ENCODE peak calls at places on chromosomes 3 and 15, in seven cellular contexts. X is AG09309, Q is uterus, U is body of pancreas, A is BJ, Y is left lung, M is AG10803. R is an unnamed sample.

GRCh38 chr3:45325676-45326075 is 62.7 kb upstream of the LARS2 start:
- DNase-seq in Q (no peak), U (no peak), Y (no peak), M (no peak), A (no peak), X (no peak), R (no peak)

GRCh38 chr3:55622116-55622515 is 135.0 kb upstream of the WNT5A start:
- DNase-seq in A (no peak), M (peak), X (no peak), Q (no peak), U (no peak), Y (no peak), R (no peak)

GRCh38 chr3:42829083-42829627 is 19.9 kb downstream of the ACKR2 start:
- DNase-seq in Q (no peak), X (no peak), U (no peak), A (no peak), Y (no peak), M (no peak), R (no peak)

GRCh38 chr15:63456253-63456652 is 48.1 kb upstream of the USP3 start:
- DNase-seq in M (no peak), U (peak), A (no peak), X (no peak), Q (no peak), Y (no peak), R (no peak)

GRCh38 chr15:90160781-90161727 is 40.1 kb upstream of the SEMA4B start:
- DNase-seq in M (no peak), Q (no peak), U (peak), A (no peak), Y (no peak), X (no peak), R (no peak)

GRCh38 chr3:134449277-134449676 is 36.5 kb downstream of the ANAPC13 start:
- DNase-seq in Y (no peak), Q (peak), A (no peak), U (peak), X (no peak), M (no peak), R (no peak)

GRCh38 chr3:126111126-126111551 is 27.2 kb upstream of the SLC41A3 start:
- DNase-seq in A (no peak), M (no peak), Q (no peak), Y (no peak), X (no peak), U (no peak), R (no peak)

GRCh38 chr15:95325763-95326688 is 1004.5 kb upstream of the NR2F2 start:
- DNase-seq in U (no peak), M (no peak), Q (peak), A (no peak), Y (no peak), X (no peak), R (no peak)

GRCh38 chr3:134239538-134239937 is 11.1 kb downstream of the RYK start:
- DNase-seq in X (no peak), M (no peak), A (no peak), Y (no peak), U (no peak), Q (no peak), R (no peak)

GRCh38 chr15:70632981-70633380 is 130.4 kb downstream of the UACA start:
- DNase-seq in Y (no peak), Q (no peak), U (no peak), X (no peak), A (no peak), M (no peak), R (no peak)
- H3K4me3 ChIP-seq in Y (no peak), Q (no peak), U (no peak), X (no peak), A (no peak), M (no peak), R (no peak)

DNA sequence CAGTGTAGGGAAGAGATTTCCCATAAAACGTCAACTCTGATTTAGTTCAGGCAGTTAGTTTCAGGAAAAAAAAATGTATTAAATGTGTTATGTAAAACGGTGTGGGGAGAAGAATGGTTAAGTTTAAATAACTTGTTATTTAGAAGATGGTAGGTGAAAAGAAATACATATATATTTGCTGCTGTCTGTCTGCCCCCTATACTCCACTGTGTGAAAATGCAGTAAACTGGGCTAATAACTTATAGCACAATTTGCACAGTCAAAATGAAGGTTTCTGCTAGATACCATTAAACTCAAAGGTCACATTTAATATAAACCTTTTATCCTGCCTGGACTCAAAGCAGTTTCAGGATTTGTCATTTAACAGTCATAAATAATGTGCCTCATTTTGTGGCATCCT is 515.0 kb downstream of the FGF12 start:
- DNase-seq in M (no peak), U (no peak), Q (no peak), X (no peak), Y (no peak), A (no peak), R (no peak)
- TF ChIP-seq CTCF in M (no peak), U (no peak), Q (no peak), X (no peak), Y (no peak), A (no peak), R (peak)

GRCh38 chr15:73335471-73335870 is 33.3 kb downstream of the HCN4 start:
- DNase-seq in M (no peak), Y (no peak), X (no peak), U (no peak), Q (no peak), A (no peak), R (no peak)
- H3K4me3 ChIP-seq in M (no peak), Y (no peak), X (no peak), U (no peak), Q (no peak), A (no peak), R (no peak)

DNA sequence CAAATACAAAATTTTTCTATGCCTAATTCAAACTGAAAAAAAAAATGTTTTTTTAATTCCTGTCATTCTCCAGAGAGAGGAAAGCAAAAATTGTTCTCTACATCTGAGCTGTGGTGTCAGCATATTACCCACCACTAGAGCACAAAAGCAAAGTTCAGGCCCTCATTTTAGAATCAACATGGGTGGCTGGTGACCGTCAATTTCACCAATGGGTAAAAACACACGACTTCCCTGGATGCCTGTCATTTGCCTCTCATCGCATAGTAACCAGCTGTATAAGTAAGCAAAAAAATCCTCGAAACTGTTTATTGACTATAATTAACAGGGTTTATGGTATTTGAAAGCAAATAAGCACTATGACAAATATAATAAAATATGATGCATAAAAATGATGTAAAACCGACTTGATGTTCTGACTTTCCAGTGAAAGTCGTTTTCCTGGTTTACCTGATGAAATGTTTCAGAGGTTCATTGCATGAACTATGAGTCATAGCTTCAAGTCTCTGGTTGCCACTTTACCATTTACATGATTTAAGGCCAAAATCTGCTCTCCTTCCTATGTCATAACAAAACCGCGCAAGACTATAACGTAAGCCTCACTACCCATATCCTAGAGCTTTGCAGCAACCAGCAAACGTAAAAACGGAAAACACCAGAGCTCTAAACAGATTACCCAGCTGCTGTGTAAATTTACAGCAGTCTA is 60.5 kb downstream of the THBS1 start:
- DNase-seq in U (no peak), A (no peak), M (no peak), Y (no peak), X (no peak), Q (no peak), R (no peak)
- TF ChIP-seq CTCF in U (no peak), A (no peak), M (no peak), Y (no peak), X (peak), Q (no peak), R (peak)

GRCh38 chr15:67049351-67050044 is 15.9 kb upstream of the SMAD3 start:
- DNase-seq in Q (no peak), U (peak), Y (no peak), A (peak), X (peak), M (peak), R (peak)
- H3K4me3 ChIP-seq in Q (no peak), U (no peak), Y (no peak), A (no peak), X (no peak), M (no peak), R (no peak)

GRCh38 chr3:103295974-103296570 is 861.3 kb downstream of the ZPLD1 start:
- DNase-seq in X (peak), U (no peak), M (peak), Q (no peak), A (no peak), Y (no peak), R (no peak)
- TF ChIP-seq CTCF in X (peak), U (peak), M (peak), Q (no peak), A (no peak), Y (no peak), R (peak)

DNA sequence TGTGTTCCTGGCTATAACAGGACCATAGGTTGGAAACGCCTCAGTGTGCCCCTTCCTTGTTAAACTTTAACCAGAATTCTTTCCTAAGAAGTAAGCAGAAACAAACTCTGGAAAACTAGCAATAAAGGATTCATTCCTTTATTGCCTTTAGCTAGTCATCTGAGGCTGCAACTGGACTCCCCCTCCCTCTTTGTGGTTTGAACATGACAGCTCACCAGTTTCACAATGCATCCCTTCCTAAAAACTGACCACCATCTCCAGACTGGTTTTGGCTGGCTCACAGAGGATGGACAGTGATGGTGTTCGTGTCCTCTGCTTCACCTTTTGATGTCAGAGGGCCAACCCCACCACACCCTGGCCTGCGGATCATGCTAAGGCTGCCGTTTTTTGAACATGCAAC is 27.9 kb upstream of the TGFBR2 start:
- DNase-seq in Q (peak), X (peak), M (peak), Y (peak), A (peak), U (peak), R (no peak)
- H3K4me3 ChIP-seq in Q (no peak), X (no peak), M (no peak), Y (no peak), A (no peak), U (no peak), R (no peak)